ENCODE peak calls at places on chromosomes 13 and 19, in five cellular contexts. F, L, K, B and I are unnamed samples.
A peak's percentile ranks its signal among the peaks of the same experiment; 100 is the strongest.

GRCh38 chr13:79227418-79227817 is 178.6 kb downstream of the RBM26 start:
- DNase-seq in F (no peak), L (no peak), K (no peak), B (no peak), I (no peak)

GRCh38 chr19:19185853-19186728 is 5.9 kb downstream of the BORCS8 start:
- DNase-seq in F (no peak), L (peak; percentile 54), K (peak; percentile 42), B (peak; percentile 59), I (peak; percentile 57)

GRCh38 chr13:74287672-74288169 is 153.5 kb upstream of the KLF12 start:
- DNase-seq in F (no peak), L (peak; percentile 80), K (peak; percentile 95), B (peak; percentile 63), I (peak; percentile 40)

GRCh38 chr13:48401480-48401879 is 11.4 kb downstream of the LPAR6 start:
- DNase-seq in F (no peak), L (no peak), K (no peak), B (no peak), I (no peak)

GRCh38 chr13:88097541-88097940 is 426.4 kb downstream of the SLITRK5 start:
- DNase-seq in F (no peak), L (no peak), K (no peak), B (no peak), I (no peak)

GRCh38 chr19:51473009-51473707 is 5.2 kb upstream of the CEACAM18 start:
- DNase-seq in F (peak; percentile 75), L (peak; percentile 62), K (peak; percentile 55), B (peak; percentile 77), I (peak; percentile 93)

GRCh38 chr13:59846845-59847620 is 316.7 kb downstream of the DIAPH3 start:
- DNase-seq in F (no peak), L (no peak), K (no peak), B (no peak), I (no peak)

GRCh38 chr13:39253774-39254173 is 215.5 kb downstream of the NHLRC3 start:
- DNase-seq in F (no peak), L (no peak), K (peak; percentile 5), B (no peak), I (no peak)

GRCh38 chr19:40617961-40618360 is 16.8 kb downstream of the LTBP4 start:
- DNase-seq in F (no peak), L (no peak), K (no peak), B (no peak), I (no peak)

GRCh38 chr19:289651-290538 is 1.3 kb downstream of the PLPP2 start:
- DNase-seq in F (peak; percentile 86), L (no peak), K (peak; percentile 91), B (no peak), I (no peak)

GRCh38 chr13:113777311-113778260 is 18.6 kb downstream of the TMEM255B start:
- DNase-seq in F (no peak), L (no peak), K (peak; percentile 21), B (peak; percentile 87), I (no peak)

GRCh38 chr13:83007226-83007625 is 875.0 kb downstream of the SLITRK1 start:
- DNase-seq in F (no peak), L (no peak), K (no peak), B (no peak), I (no peak)

GRCh38 chr13:96397807-96398206 is 307.9 kb downstream of the HS6ST3 start:
- DNase-seq in F (no peak), L (no peak), K (no peak), B (no peak), I (no peak)

GRCh38 chr19:2275588-2276428 is 6.2 kb downstream of the PEAK3 start:
- DNase-seq in F (no peak), L (no peak), K (no peak), B (no peak), I (no peak)

GRCh38 chr19:22332924-22333323 is 46.7 kb downstream of the ZNF729 start:
- DNase-seq in F (no peak), L (no peak), K (peak; percentile 25), B (no peak), I (peak; percentile 56)

GRCh38 chr19:47765522-47766358 is 12.8 kb upstream of the SELENOW start:
- DNase-seq in F (peak; percentile 69), L (peak; percentile 31), K (peak; percentile 50), B (peak; percentile 81), I (peak; percentile 43)

GRCh38 chr19:38369584-38369983 is 4.8 kb upstream of the PSMD8 start:
- DNase-seq in F (no peak), L (no peak), K (no peak), B (no peak), I (no peak)